ENCODE peak calls at places on chromosome 11, in eight cellular contexts. One of them, this sample, is unnamed.

GRCh38 chr11:61577383-61578118 is 3.3 kb downstream of the SYT7 start:
- DNase-seq in cardiac muscle cell: peak; percentile 84
- DNase-seq in thoracic aorta: no peak
- DNase-seq in upper lobe of right lung: no peak
- DNase-seq in left ventricle myocardium inferior: peak; percentile 48
- DNase-seq in GM23248: peak; percentile 48
- DNase-seq in naive thymus-derived CD4-positive, alpha-beta T cell: no peak
- DNase-seq in H1: no peak
- DNase-seq in this sample: no peak

GRCh38 chr11:57213282-57214086 is 23.6 kb downstream of the APLNR start:
- DNase-seq in upper lobe of right lung: no peak
- DNase-seq in cardiac muscle cell: peak; percentile 50
- DNase-seq in thoracic aorta: no peak
- DNase-seq in GM23248: no peak
- DNase-seq in left ventricle myocardium inferior: no peak
- DNase-seq in naive thymus-derived CD4-positive, alpha-beta T cell: no peak
- DNase-seq in H1: no peak
- DNase-seq in this sample: no peak

GRCh38 chr11:33296695-33297094 is 39.5 kb downstream of the HIPK3 start:
- DNase-seq in left ventricle myocardium inferior: no peak
- DNase-seq in naive thymus-derived CD4-positive, alpha-beta T cell: no peak
- DNase-seq in GM23248: no peak
- DNase-seq in thoracic aorta: no peak
- DNase-seq in upper lobe of right lung: no peak
- DNase-seq in cardiac muscle cell: no peak
- DNase-seq in H1: no peak
- DNase-seq in this sample: no peak

GRCh38 chr11:119155733-119156492 is 7.1 kb downstream of the ABCG4 start:
- DNase-seq in upper lobe of right lung: no peak
- DNase-seq in cardiac muscle cell: no peak
- DNase-seq in thoracic aorta: no peak
- DNase-seq in H1: no peak
- DNase-seq in left ventricle myocardium inferior: no peak
- DNase-seq in GM23248: peak; percentile 35
- DNase-seq in naive thymus-derived CD4-positive, alpha-beta T cell: no peak
- DNase-seq in this sample: no peak

GRCh38 chr11:67356867-67357561 is 3.7 kb upstream of the POLD4 start:
- DNase-seq in left ventricle myocardium inferior: peak; percentile 41
- DNase-seq in H1: no peak
- DNase-seq in upper lobe of right lung: peak; percentile 79
- DNase-seq in GM23248: peak; percentile 85
- DNase-seq in thoracic aorta: no peak
- DNase-seq in cardiac muscle cell: peak; percentile 83
- DNase-seq in naive thymus-derived CD4-positive, alpha-beta T cell: peak; percentile 74
- DNase-seq in this sample: no peak

GRCh38 chr11:95435628-95436353 is 204.8 kb upstream of the SESN3 start:
- DNase-seq in naive thymus-derived CD4-positive, alpha-beta T cell: no peak
- DNase-seq in H1: no peak
- DNase-seq in GM23248: no peak
- DNase-seq in cardiac muscle cell: no peak
- DNase-seq in left ventricle myocardium inferior: no peak
- DNase-seq in upper lobe of right lung: no peak
- DNase-seq in thoracic aorta: no peak
- DNase-seq in this sample: no peak

GRCh38 chr11:46216765-46217089 is 60.7 kb upstream of the CREB3L1 start:
- DNase-seq in GM23248: no peak
- DNase-seq in H1: no peak
- DNase-seq in cardiac muscle cell: no peak
- DNase-seq in upper lobe of right lung: no peak
- DNase-seq in thoracic aorta: no peak
- DNase-seq in naive thymus-derived CD4-positive, alpha-beta T cell: no peak
- DNase-seq in left ventricle myocardium inferior: no peak
- DNase-seq in this sample: no peak

GRCh38 chr11:88801484-88802123 is 264.2 kb downstream of the GRM5 start:
- DNase-seq in thoracic aorta: no peak
- DNase-seq in H1: no peak
- DNase-seq in cardiac muscle cell: no peak
- DNase-seq in GM23248: no peak
- DNase-seq in naive thymus-derived CD4-positive, alpha-beta T cell: no peak
- DNase-seq in left ventricle myocardium inferior: no peak
- DNase-seq in upper lobe of right lung: no peak
- DNase-seq in this sample: no peak

GRCh38 chr11:116661056-116661455 is 111.7 kb downstream of the BUD13 start:
- DNase-seq in cardiac muscle cell: no peak
- DNase-seq in upper lobe of right lung: no peak
- DNase-seq in naive thymus-derived CD4-positive, alpha-beta T cell: no peak
- DNase-seq in H1: no peak
- DNase-seq in left ventricle myocardium inferior: no peak
- DNase-seq in thoracic aorta: no peak
- DNase-seq in GM23248: no peak
- DNase-seq in this sample: no peak

GRCh38 chr11:119434531-119435330 is 11.8 kb upstream of the THY1 start:
- DNase-seq in thoracic aorta: no peak
- DNase-seq in upper lobe of right lung: no peak
- DNase-seq in cardiac muscle cell: no peak
- DNase-seq in H1: no peak
- DNase-seq in GM23248: peak; percentile 46
- DNase-seq in naive thymus-derived CD4-positive, alpha-beta T cell: no peak
- DNase-seq in left ventricle myocardium inferior: no peak
- DNase-seq in this sample: no peak

GRCh38 chr11:122809861-122810260 is 28.4 kb upstream of the CRTAM start:
- DNase-seq in upper lobe of right lung: no peak
- DNase-seq in thoracic aorta: no peak
- DNase-seq in cardiac muscle cell: no peak
- DNase-seq in H1: no peak
- DNase-seq in GM23248: peak; percentile 9
- DNase-seq in left ventricle myocardium inferior: no peak
- DNase-seq in naive thymus-derived CD4-positive, alpha-beta T cell: no peak
- DNase-seq in this sample: no peak
- H3K27ac ChIP-seq in upper lobe of right lung: no peak overlapping the region
- H3K27ac ChIP-seq in thoracic aorta: no peak overlapping the region
- H3K27ac ChIP-seq in cardiac muscle cell: no peak overlapping the region
- H3K27ac ChIP-seq in H1: no peak overlapping the region
- H3K27ac ChIP-seq in GM23248: no peak overlapping the region
- H3K27ac ChIP-seq in left ventricle myocardium inferior: no peak overlapping the region
- H3K27ac ChIP-seq in naive thymus-derived CD4-positive, alpha-beta T cell: no peak overlapping the region
- H3K27ac ChIP-seq in this sample: no peak overlapping the region

GRCh38 chr11:2580061-2580421 is 119.8 kb downstream of the KCNQ1OT1 start:
- DNase-seq in GM23248: no peak
- DNase-seq in naive thymus-derived CD4-positive, alpha-beta T cell: no peak
- DNase-seq in left ventricle myocardium inferior: peak; percentile 13
- DNase-seq in thoracic aorta: no peak
- DNase-seq in upper lobe of right lung: peak; percentile 16
- DNase-seq in cardiac muscle cell: no peak
- DNase-seq in H1: no peak
- DNase-seq in this sample: no peak
- H3K4me1 ChIP-seq in GM23248: no peaks in the 10 kb centered on the region
- H3K4me1 ChIP-seq in naive thymus-derived CD4-positive, alpha-beta T cell: no peaks in the 10 kb centered on the region
- H3K4me1 ChIP-seq in left ventricle myocardium inferior: peaks cover 52% of the 10 kb centered on the region
- H3K4me1 ChIP-seq in thoracic aorta: no peaks in the 10 kb centered on the region
- H3K4me1 ChIP-seq in upper lobe of right lung: no peaks in the 10 kb centered on the region
- H3K4me1 ChIP-seq in cardiac muscle cell: peaks cover 13% of the 10 kb centered on the region
- H3K4me1 ChIP-seq in H1: peaks cover 5% of the 10 kb centered on the region
- H3K4me1 ChIP-seq in this sample: no peaks in the 10 kb centered on the region

GRCh38 chr11:6152126-6152525 is 18.0 kb downstream of the OR52B2 start:
- DNase-seq in thoracic aorta: no peak
- DNase-seq in GM23248: no peak
- DNase-seq in upper lobe of right lung: no peak
- DNase-seq in cardiac muscle cell: no peak
- DNase-seq in left ventricle myocardium inferior: no peak
- DNase-seq in naive thymus-derived CD4-positive, alpha-beta T cell: no peak
- DNase-seq in H1: no peak
- DNase-seq in this sample: no peak
- H3K27me3 ChIP-seq in thoracic aorta: no peaks in the 10 kb centered on the region
- H3K27me3 ChIP-seq in GM23248: no peaks in the 10 kb centered on the region
- H3K27me3 ChIP-seq in upper lobe of right lung: no peaks in the 10 kb centered on the region
- H3K27me3 ChIP-seq in cardiac muscle cell: no peaks in the 10 kb centered on the region
- H3K27me3 ChIP-seq in left ventricle myocardium inferior: no peaks in the 10 kb centered on the region
- H3K27me3 ChIP-seq in naive thymus-derived CD4-positive, alpha-beta T cell: no peaks in the 10 kb centered on the region
- H3K27me3 ChIP-seq in H1: no peaks in the 10 kb centered on the region
- H3K27me3 ChIP-seq in this sample: no peaks in the 10 kb centered on the region

GRCh38 chr11:15769203-15769602 is 587.1 kb downstream of the SOX6 start:
- DNase-seq in GM23248: no peak
- DNase-seq in upper lobe of right lung: peak; percentile 56
- DNase-seq in cardiac muscle cell: no peak
- DNase-seq in H1: no peak
- DNase-seq in naive thymus-derived CD4-positive, alpha-beta T cell: no peak
- DNase-seq in left ventricle myocardium inferior: no peak
- DNase-seq in thoracic aorta: no peak
- DNase-seq in this sample: no peak
- H3K27ac ChIP-seq in GM23248: no peak overlapping the region
- H3K27ac ChIP-seq in upper lobe of right lung: no peak overlapping the region
- H3K27ac ChIP-seq in cardiac muscle cell: no peak overlapping the region
- H3K27ac ChIP-seq in H1: no peak overlapping the region
- H3K27ac ChIP-seq in naive thymus-derived CD4-positive, alpha-beta T cell: no peak overlapping the region
- H3K27ac ChIP-seq in left ventricle myocardium inferior: no peak overlapping the region
- H3K27ac ChIP-seq in thoracic aorta: no peak overlapping the region
- H3K27ac ChIP-seq in this sample: no peak overlapping the region

DNA sequence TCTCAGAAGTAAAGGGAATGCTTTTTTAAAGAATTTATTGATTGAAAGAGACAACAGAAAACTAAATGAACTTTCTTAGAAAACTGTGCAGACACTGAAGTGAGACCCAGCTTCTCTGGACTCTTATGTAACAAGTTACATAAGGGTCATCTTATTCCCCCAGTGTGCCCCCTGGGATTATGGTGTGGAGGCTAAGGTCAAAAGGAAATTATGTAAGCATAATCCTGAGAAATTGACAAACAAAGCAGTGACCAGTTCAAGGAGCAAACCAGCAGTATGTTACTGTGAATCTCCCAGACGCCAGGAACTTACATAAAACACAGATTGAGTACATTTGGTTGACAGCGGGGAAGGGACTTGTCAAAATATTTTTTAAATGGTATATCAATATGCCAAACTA is 78.6 kb downstream of the SLC1A2 start:
- DNase-seq in left ventricle myocardium inferior: no peak
- DNase-seq in upper lobe of right lung: no peak
- DNase-seq in naive thymus-derived CD4-positive, alpha-beta T cell: no peak
- DNase-seq in cardiac muscle cell: no peak
- DNase-seq in thoracic aorta: no peak
- DNase-seq in H1: no peak
- DNase-seq in GM23248: no peak
- DNase-seq in this sample: no peak
- H3K4me1 ChIP-seq in left ventricle myocardium inferior: peaks cover 23% of the 10 kb centered on the region
- H3K4me1 ChIP-seq in upper lobe of right lung: peaks cover 7% of the 10 kb centered on the region
- H3K4me1 ChIP-seq in naive thymus-derived CD4-positive, alpha-beta T cell: peaks cover 40% of the 10 kb centered on the region
- H3K4me1 ChIP-seq in cardiac muscle cell: no peaks in the 10 kb centered on the region
- H3K4me1 ChIP-seq in thoracic aorta: peaks cover 20% of the 10 kb centered on the region
- H3K4me1 ChIP-seq in H1: peaks cover 5% of the 10 kb centered on the region
- H3K4me1 ChIP-seq in GM23248: peaks cover 26% of the 10 kb centered on the region
- H3K4me1 ChIP-seq in this sample: peaks cover 16% of the 10 kb centered on the region

GRCh38 chr11:37134637-37135036 is 536.6 kb upstream of the RAG2 start:
- DNase-seq in H1: no peak
- DNase-seq in upper lobe of right lung: no peak
- DNase-seq in GM23248: no peak
- DNase-seq in cardiac muscle cell: no peak
- DNase-seq in naive thymus-derived CD4-positive, alpha-beta T cell: no peak
- DNase-seq in thoracic aorta: no peak
- DNase-seq in left ventricle myocardium inferior: no peak
- DNase-seq in this sample: no peak
- H3K27me3 ChIP-seq in H1: no peaks in the 10 kb centered on the region
- H3K27me3 ChIP-seq in upper lobe of right lung: no peaks in the 10 kb centered on the region
- H3K27me3 ChIP-seq in GM23248: no peaks in the 10 kb centered on the region
- H3K27me3 ChIP-seq in cardiac muscle cell: no peaks in the 10 kb centered on the region
- H3K27me3 ChIP-seq in naive thymus-derived CD4-positive, alpha-beta T cell: no peaks in the 10 kb centered on the region
- H3K27me3 ChIP-seq in thoracic aorta: no peaks in the 10 kb centered on the region
- H3K27me3 ChIP-seq in left ventricle myocardium inferior: no peaks in the 10 kb centered on the region
- H3K27me3 ChIP-seq in this sample: no peaks in the 10 kb centered on the region

GRCh38 chr11:10898763-10899541 is 41.1 kb upstream of the ZBED5 start:
- DNase-seq in thoracic aorta: no peak
- DNase-seq in H1: no peak
- DNase-seq in GM23248: no peak
- DNase-seq in naive thymus-derived CD4-positive, alpha-beta T cell: no peak
- DNase-seq in left ventricle myocardium inferior: no peak
- DNase-seq in cardiac muscle cell: no peak
- DNase-seq in upper lobe of right lung: peak; percentile 77
- DNase-seq in this sample: no peak

GRCh38 chr11:10896493-10896892 is 38.6 kb upstream of the ZBED5 start:
- DNase-seq in thoracic aorta: no peak
- DNase-seq in naive thymus-derived CD4-positive, alpha-beta T cell: no peak
- DNase-seq in upper lobe of right lung: no peak
- DNase-seq in left ventricle myocardium inferior: no peak
- DNase-seq in GM23248: peak; percentile 37
- DNase-seq in H1: no peak
- DNase-seq in cardiac muscle cell: no peak
- DNase-seq in this sample: no peak

GRCh38 chr11:10897150-10897549 is 39.3 kb upstream of the ZBED5 start:
- DNase-seq in cardiac muscle cell: peak; percentile 18
- DNase-seq in left ventricle myocardium inferior: no peak
- DNase-seq in H1: no peak
- DNase-seq in GM23248: no peak
- DNase-seq in upper lobe of right lung: no peak
- DNase-seq in thoracic aorta: no peak
- DNase-seq in naive thymus-derived CD4-positive, alpha-beta T cell: no peak
- DNase-seq in this sample: no peak

GRCh38 chr11:10899542-10899830 is 41.6 kb upstream of the ZBED5 start:
- DNase-seq in thoracic aorta: peak; percentile 20
- DNase-seq in upper lobe of right lung: peak; percentile 70
- DNase-seq in H1: no peak
- DNase-seq in cardiac muscle cell: no peak
- DNase-seq in GM23248: no peak
- DNase-seq in naive thymus-derived CD4-positive, alpha-beta T cell: no peak
- DNase-seq in left ventricle myocardium inferior: peak; percentile 54
- DNase-seq in this sample: no peak

GRCh38 chr11:10898003-10898762 is 40.3 kb upstream of the ZBED5 start:
- DNase-seq in left ventricle myocardium inferior: no peak
- DNase-seq in naive thymus-derived CD4-positive, alpha-beta T cell: no peak
- DNase-seq in cardiac muscle cell: no peak
- DNase-seq in thoracic aorta: no peak
- DNase-seq in upper lobe of right lung: no peak
- DNase-seq in GM23248: no peak
- DNase-seq in H1: no peak
- DNase-seq in this sample: no peak
- H3K27ac ChIP-seq in left ventricle myocardium inferior: peak overlapping the region; percentile 96
- H3K27ac ChIP-seq in naive thymus-derived CD4-positive, alpha-beta T cell: no peak overlapping the region
- H3K27ac ChIP-seq in cardiac muscle cell: peak overlapping the region; percentile 90
- H3K27ac ChIP-seq in thoracic aorta: peak overlapping the region; percentile 96
- H3K27ac ChIP-seq in upper lobe of right lung: peak overlapping the region; percentile 90
- H3K27ac ChIP-seq in GM23248: peak overlapping the region; percentile 99
- H3K27ac ChIP-seq in H1: no peak overlapping the region
- H3K27ac ChIP-seq in this sample: peak overlapping the region; percentile 94

DNA sequence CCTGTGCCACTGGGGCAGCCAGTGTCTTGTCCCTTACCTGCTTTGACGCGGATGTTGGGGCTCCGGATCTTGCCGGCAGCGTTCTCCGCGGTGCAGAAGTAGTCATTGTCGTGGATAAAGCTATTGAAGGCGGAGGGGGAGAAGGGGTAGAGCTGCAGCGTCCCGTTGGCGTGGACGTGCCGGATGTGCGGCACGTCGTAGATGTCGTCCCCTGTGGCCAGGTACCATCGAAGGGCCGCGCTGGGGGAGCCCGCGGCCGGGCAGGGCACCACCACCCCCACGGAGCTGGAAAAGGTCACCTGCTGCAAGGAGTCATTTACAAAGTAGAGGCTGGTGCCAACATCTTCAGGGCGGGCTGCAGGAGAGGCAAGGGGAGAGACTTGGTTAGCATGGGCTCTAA is 16.6 kb downstream of the DSCAML1 start:
- DNase-seq in thoracic aorta: no peak
- DNase-seq in naive thymus-derived CD4-positive, alpha-beta T cell: no peak
- DNase-seq in GM23248: no peak
- DNase-seq in upper lobe of right lung: no peak
- DNase-seq in cardiac muscle cell: no peak
- DNase-seq in left ventricle myocardium inferior: no peak
- DNase-seq in H1: no peak
- DNase-seq in this sample: no peak
- H3K4me1 ChIP-seq in thoracic aorta: no peaks in the 10 kb centered on the region
- H3K4me1 ChIP-seq in naive thymus-derived CD4-positive, alpha-beta T cell: no peaks in the 10 kb centered on the region
- H3K4me1 ChIP-seq in GM23248: no peaks in the 10 kb centered on the region
- H3K4me1 ChIP-seq in upper lobe of right lung: no peaks in the 10 kb centered on the region
- H3K4me1 ChIP-seq in cardiac muscle cell: no peaks in the 10 kb centered on the region
- H3K4me1 ChIP-seq in left ventricle myocardium inferior: no peaks in the 10 kb centered on the region
- H3K4me1 ChIP-seq in H1: no peaks in the 10 kb centered on the region
- H3K4me1 ChIP-seq in this sample: no peaks in the 10 kb centered on the region